ENCODE peak calls at places on chromosome 12, in five cellular contexts. A is stimulated activated CD8-positive, alpha-beta memory T cell treated with anti-CD3 and anti-CD28 coated beads, Interleukin-4, amount 100 ng/mL, for 4 hours; K is fibroblast of the aortic adventitia; T is stimulated activated CD4-positive, alpha-beta T cell treated with anti-CD3 and anti-CD28 coated beads, Interleukin-2, amount 100 ng/mL, for 4 hours; C is lung microvascular endothelial cell. U is an unnamed sample.

GRCh38 chr12:77615331-77615730 is 215.4 kb upstream of the NAV3 start:
- DNase-seq in A (no peak), K (peak), T (no peak), C (peak), U (no peak)

GRCh38 chr12:71799105-71799504 is 40.5 kb upstream of the TBC1D15 start:
- DNase-seq in A (no peak), K (peak), T (no peak), C (peak), U (no peak)

GRCh38 chr12:107109726-107110518 is 16.6 kb upstream of the CRY1 start:
- DNase-seq in A (no peak), K (peak), T (no peak), C (no peak), U (no peak)

GRCh38 chr12:9381619-9382018 is 173.4 kb upstream of the PZP start:
- DNase-seq in A (no peak), K (no peak), T (no peak), C (no peak), U (no peak)

GRCh38 chr12:6183689-6184441 is 16.3 kb upstream of the CD9 start:
- DNase-seq in A (no peak), K (peak), T (no peak), C (peak), U (no peak)

GRCh38 chr12:123250471-123251383 is 17.5 kb downstream of the MTRFR start:
- DNase-seq in A (no peak), K (no peak), T (no peak), C (no peak), U (peak)

GRCh38 chr12:76422878-76423438 is 74.7 kb upstream of the BBS10 start:
- DNase-seq in A (no peak), K (peak), T (no peak), C (peak), U (peak)

GRCh38 chr12:126337556-126337955 is 1272.3 kb downstream of the AACS start:
- DNase-seq in A (no peak), K (peak), T (no peak), C (no peak), U (no peak)

GRCh38 chr12:98422359-98422758 is 93.0 kb upstream of the TMPO start:
- DNase-seq in A (no peak), K (no peak), T (no peak), C (no peak), U (no peak)